ENCODE peak calls at places on chromosomes 2 and 18, in eight cellular contexts. Z, W, A, J, S, L, R and Y are unnamed samples. For H3K4me1 and H3K9me3, the result is how much of the 10 kb centered on the place peaks cover.

GRCh38 chr2:231362785-231363184 is 32.7 kb upstream of the B3GNT7 start:
- DNase-seq in A (no peak), W (peak), R (no peak), L (no peak), Z (no peak), S (peak), J (no peak), Y (peak)

GRCh38 chr2:138531913-138532312 is 30.3 kb downstream of the SPOPL start:
- DNase-seq in A (no peak), R (no peak), Z (no peak), S (no peak), J (no peak), W (no peak), L (no peak), Y (no peak)

GRCh38 chr2:119126650-119127049 is 31.9 kb downstream of the C1QL2 start:
- DNase-seq in W (no peak), S (no peak), A (no peak), L (no peak), J (no peak), Z (no peak), R (peak), Y (no peak)

GRCh38 chr18:71831039-71831438 is 713.1 kb downstream of the CBLN2 start:
- DNase-seq in A (no peak), S (no peak), W (no peak), L (no peak), J (peak), R (no peak), Z (no peak), Y (no peak)

GRCh38 chr2:153589586-153589985 is 111.0 kb upstream of the RPRM start:
- DNase-seq in A (no peak), S (no peak), J (no peak), Z (no peak), L (no peak), W (no peak), R (no peak), Y (no peak)

GRCh38 chr2:10253596-10254372 is 48.9 kb upstream of the HPCAL1 start:
- DNase-seq in Z (no peak), J (no peak), L (no peak), A (no peak), S (peak), W (peak), R (no peak), Y (peak)

GRCh38 chr2:239312741-239313246 is 88.0 kb downstream of the HDAC4 start:
- DNase-seq in A (peak), L (no peak), R (no peak), S (peak), Z (no peak), J (no peak), W (peak), Y (no peak)

GRCh38 chr18:74896390-74896991 is 298.8 kb downstream of the ZNF407 start:
- DNase-seq in S (no peak), J (peak), A (no peak), L (peak), Z (peak), R (no peak), W (no peak), Y (no peak)

GRCh38 chr18:74488864-74489263 is 7.3 kb upstream of the CNDP2 start:
- DNase-seq in J (no peak), Z (no peak), S (no peak), R (no peak), A (no peak), W (no peak), L (no peak), Y (no peak)

GRCh38 chr2:216034065-216034464 is 20.7 kb upstream of the MREG start:
- DNase-seq in J (peak), R (peak), L (peak), A (peak), S (no peak), Z (peak), W (peak), Y (peak)

GRCh38 chr18:68564961-68565360 is 149.9 kb downstream of the TMX3 start:
- DNase-seq in S (no peak), L (no peak), Z (no peak), W (no peak), A (no peak), R (no peak), J (no peak), Y (no peak)

GRCh38 chr2:181984060-181984459 is 1.6 kb upstream of the PPP1R1C start:
- DNase-seq in R (no peak), S (no peak), Z (no peak), W (no peak), A (no peak), L (no peak), J (no peak), Y (no peak)

GRCh38 chr2:239758325-239758877 is 266.7 kb downstream of the NDUFA10 start:
- DNase-seq in J (no peak), Z (no peak), S (no peak), W (no peak), A (no peak), R (no peak), L (no peak), Y (no peak)

GRCh38 chr2:223779877-223780276 is 57.5 kb downstream of the AP1S3 start:
- DNase-seq in L (peak), R (no peak), W (no peak), A (no peak), Z (no peak), S (no peak), J (peak), Y (no peak)

GRCh38 chr2:1205853-1206252 is 207.4 kb upstream of the TPO start:
- DNase-seq in L (no peak), Z (no peak), R (no peak), A (no peak), W (no peak), J (no peak), S (no peak), Y (no peak)

GRCh38 chr2:146579154-146579930 is 1265.5 kb upstream of the ACVR2A start:
- DNase-seq in Z (no peak), S (no peak), R (no peak), J (no peak), W (no peak), A (no peak), L (no peak), Y (no peak)

GRCh38 chr2:64640153-64641044 is 13.3 kb downstream of the SERTAD2 start:
- DNase-seq in R (no peak), W (no peak), L (no peak), S (no peak), A (no peak), Z (no peak), J (no peak), Y (no peak)

GRCh38 chr2:46334389-46335345 is 37.5 kb downstream of the EPAS1 start:
- DNase-seq in S (no peak), J (no peak), W (no peak), R (no peak), L (no peak), Z (no peak), A (peak), Y (no peak)

GRCh38 chr18:44586782-44587524 is 93.7 kb upstream of the SETBP1 start:
- DNase-seq in W (no peak), J (no peak), Z (no peak), L (no peak), A (peak), S (peak), R (no peak), Y (no peak)

GRCh38 chr2:149329470-149330126 is 789 bp upstream of the LYPD6 start:
- DNase-seq in Z (peak), W (peak), S (peak), A (no peak), L (peak), R (peak), J (peak), Y (no peak)

GRCh38 chr2:125516496-125517109 is 1139.4 kb upstream of the GYPC start:
- DNase-seq in W (no peak), A (no peak), S (no peak), Z (no peak), J (no peak), L (peak), R (peak), Y (no peak)

GRCh38 chr2:88214631-88215030 is 44.5 kb downstream of the THNSL2 start:
- DNase-seq in L (no peak), S (no peak), A (no peak), W (no peak), J (no peak), R (no peak), Z (no peak), Y (no peak)

GRCh38 chr18:7904529-7904928 is 337.4 kb downstream of the PTPRM start:
- DNase-seq in W (no peak), Z (no peak), L (no peak), A (no peak), R (no peak), S (no peak), J (no peak), Y (no peak)

GRCh38 chr2:76870581-76870980 is 651.6 kb downstream of the LRRTM4 start:
- DNase-seq in S (no peak), L (no peak), W (no peak), Z (no peak), R (no peak), A (no peak), J (no peak), Y (no peak)

GRCh38 chr2:46434851-46435273 is 44.5 kb upstream of the TMEM247 start:
- DNase-seq in S (no peak), L (no peak), R (no peak), A (no peak), J (no peak), Z (no peak), W (no peak), Y (no peak)

GRCh38 chr2:230600881-230601280 is 111.8 kb upstream of the CAB39 start:
- DNase-seq in J (no peak), L (no peak), Z (no peak), W (no peak), R (no peak), S (no peak), A (no peak), Y (no peak)

GRCh38 chr2:9857814-9858729 is 14.8 kb downstream of the TAF1B start:
- DNase-seq in W (no peak), J (no peak), R (no peak), L (no peak), A (no peak), S (no peak), Z (no peak), Y (no peak)

GRCh38 chr2:239328306-239329191 is 72.3 kb downstream of the HDAC4 start:
- DNase-seq in L (no peak), Z (peak), A (peak), R (no peak), W (no peak), S (peak), J (no peak), Y (peak)

GRCh38 chr2:62412347-62412742 is 93.7 kb downstream of the TMEM17 start:
- DNase-seq in Z (no peak), J (no peak), R (no peak), W (no peak), L (no peak), A (no peak), S (no peak), Y (no peak)

GRCh38 chr2:207130958-207131521 is 34.7 kb downstream of the KLF7 start:
- DNase-seq in W (no peak), R (no peak), S (no peak), Z (no peak), L (no peak), J (no peak), A (no peak), Y (no peak)

GRCh38 chr2:213252206-213252605 is 32.1 kb upstream of the SPAG16 start:
- DNase-seq in Z (no peak), R (peak), A (no peak), L (no peak), S (no peak), W (no peak), J (no peak), Y (no peak)

GRCh38 chr2:8847400-8847799 is 10.0 kb upstream of the KIDINS220 start:
- DNase-seq in R (no peak), A (no peak), W (no peak), J (no peak), L (no peak), S (no peak), Z (no peak), Y (no peak)

GRCh38 chr2:226256709-226257401 is 542.8 kb downstream of the IRS1 start:
- DNase-seq in R (no peak), Z (no peak), W (no peak), L (no peak), A (peak), S (no peak), J (no peak), Y (no peak)

GRCh38 chr2:30250421-30250820 is 19.1 kb downstream of the LBH start:
- DNase-seq in Z (no peak), J (no peak), L (no peak), W (no peak), S (no peak), R (no peak), A (no peak), Y (no peak)
- H3K4me1 ChIP-seq in Z (under half), J (under half), L (under half), W (under half), S (under half), R (under half), A (under half), Y (under half)

GRCh38 chr2:101984656-101985055 is 7.1 kb upstream of the IL1R2 start:
- DNase-seq in W (no peak), S (no peak), A (no peak), J (no peak), R (no peak), L (no peak), Z (no peak), Y (no peak)
- H3K9me3 ChIP-seq in W (under half), S (under half), A (under half), J (under half), R (under half), L (under half), Z (under half), Y (under half)

DNA sequence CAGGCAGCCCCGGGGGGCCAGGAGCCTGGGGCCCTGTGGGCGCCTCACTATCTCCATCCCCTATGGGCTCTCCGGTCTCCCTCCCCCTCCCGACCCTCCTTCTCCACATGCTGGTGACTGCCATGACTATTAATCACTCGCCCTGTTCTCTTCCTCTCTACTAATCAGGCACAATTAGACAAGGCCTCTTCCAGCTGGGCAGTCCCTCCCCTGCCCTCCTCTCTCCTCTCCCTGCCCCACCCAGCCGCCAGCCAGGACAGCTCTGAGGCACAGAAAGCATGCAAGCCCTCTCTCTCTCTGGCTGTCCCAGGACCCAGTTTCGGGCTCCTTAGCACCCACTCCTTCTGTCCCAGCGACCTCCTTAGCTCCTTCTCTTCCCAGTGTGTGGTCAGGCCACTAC is 5.8 kb downstream of the ASIC4 start:
- DNase-seq in Z (no peak), J (no peak), S (no peak), W (no peak), R (no peak), L (no peak), A (no peak), Y (no peak)
- H3K4me1 ChIP-seq in Z (under half), J (under half), S (under half), W (under half), R (under half), L (under half), A (under half), Y (under half)

DNA sequence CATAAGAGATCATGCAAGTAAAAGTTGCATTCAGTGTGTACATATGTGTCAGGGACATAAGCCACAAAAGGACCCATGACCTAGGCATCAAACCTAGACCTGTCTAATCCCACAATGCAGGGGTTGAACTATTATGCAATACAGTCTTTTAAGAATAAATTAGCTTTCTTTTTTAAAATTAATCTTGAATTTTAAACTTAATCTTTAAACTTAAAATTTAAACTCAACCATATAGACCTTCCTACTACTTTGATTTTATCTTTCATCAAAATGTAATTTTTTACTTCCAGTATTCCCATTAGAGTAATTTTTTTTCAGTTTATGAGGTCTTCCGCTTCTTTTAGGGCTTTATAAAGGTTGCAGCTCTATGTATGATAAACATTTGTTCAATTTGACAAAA is 702.9 kb downstream of the SUCLG1 start:
- DNase-seq in W (no peak), R (no peak), Z (no peak), S (no peak), J (no peak), A (no peak), L (no peak), Y (no peak)
- H3K9me3 ChIP-seq in W (under half), R (under half), Z (under half), S (under half), J (under half), A (under half), L (under half), Y (under half)

GRCh38 chr2:105934467-105934866 is 189.8 kb downstream of the NCK2 start:
- DNase-seq in S (no peak), W (no peak), Z (no peak), A (no peak), J (peak), R (no peak), L (no peak), Y (no peak)
- H3K4me1 ChIP-seq in S (under half), W (under half), Z (under half), A (under half), J (under half), R (under half), L (under half), Y (under half)

DNA sequence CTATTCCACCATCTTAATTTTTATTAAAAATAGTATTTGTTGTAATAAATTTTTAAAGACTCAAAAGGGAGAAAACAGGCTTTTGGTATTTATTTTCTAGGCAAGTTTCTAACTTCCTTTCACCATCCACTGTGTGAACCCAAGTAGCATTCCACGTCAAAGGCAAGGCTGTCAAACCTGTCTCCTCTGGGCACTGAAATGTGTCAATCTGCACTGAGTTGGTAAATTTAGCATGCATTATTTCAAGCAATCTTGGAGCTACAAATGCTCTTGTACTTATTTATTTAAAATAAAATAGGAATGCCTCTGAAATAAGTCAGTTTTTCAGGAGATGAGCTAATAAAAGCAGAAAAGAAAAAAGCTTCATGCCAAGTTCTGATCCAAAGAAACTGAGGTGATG is 130.9 kb upstream of the CNTNAP5 start:
- DNase-seq in L (no peak), J (no peak), Z (no peak), A (no peak), R (no peak), S (no peak), W (no peak), Y (no peak)
- H3K9me3 ChIP-seq in L (under half), J (under half), Z (under half), A (under half), R (under half), S (under half), W (under half), Y (under half)